ENCODE peak calls at places on chromosomes 6 and 20, in five cellular contexts. Z is hypothalamus; M is germinal center; F is body of pancreas; U is stimulated activated CD8-positive, alpha-beta memory T cell treated with anti-CD3 and anti-CD28 coated beads, Interleukin-4, amount 100 ng/mL, for 24 hours. A is an unnamed sample.

GRCh38 chr6:63731946-63732735 is 96.5 kb downstream of the PHF3 start:
- DNase-seq in Z (no peak), M (no peak), F (no peak), U (no peak), A (no peak)

GRCh38 chr20:47146703-47147102 is 209.8 kb downstream of the ZMYND8 start:
- DNase-seq in Z (no peak), M (no peak), F (no peak), U (no peak), A (no peak)

GRCh38 chr6:166419717-166420116 is 37.0 kb upstream of the MPC1 start:
- DNase-seq in Z (no peak), M (no peak), F (no peak), U (no peak), A (no peak)

GRCh38 chr6:53862517-53863457 is 68.0 kb downstream of the LRRC1 start:
- DNase-seq in Z (no peak), M (no peak), F (no peak), U (no peak), A (no peak)

GRCh38 chr6:25934735-25935313 is 4.3 kb upstream of the SLC17A2 start:
- DNase-seq in Z (no peak), M (no peak), F (no peak), U (no peak), A (no peak)

GRCh38 chr20:3670945-3671344 is 7.7 kb upstream of the GFRA4 start:
- DNase-seq in Z (no peak), M (no peak), F (no peak), U (no peak), A (no peak)

GRCh38 chr6:167079853-167080297 is 43.0 kb upstream of the CCR6 start:
- DNase-seq in Z (no peak), M (peak; percentile 76), F (no peak), U (peak; percentile 44), A (no peak)

GRCh38 chr20:58990651-58991445 is 9.8 kb downstream of the NELFCD start:
- DNase-seq in Z (no peak), M (no peak), F (no peak), U (no peak), A (no peak)

GRCh38 chr20:58492795-58493538 is 22.2 kb downstream of the APCDD1L start:
- DNase-seq in Z (no peak), M (no peak), F (no peak), U (no peak), A (no peak)

GRCh38 chr20:1473821-1474220 is 7.2 kb upstream of the NSFL1C start:
- DNase-seq in Z (no peak), M (no peak), F (no peak), U (no peak), A (no peak)

GRCh38 chr6:18551228-18551627 is 164.1 kb downstream of the RNF144B start:
- DNase-seq in Z (no peak), M (no peak), F (no peak), U (no peak), A (no peak)

GRCh38 chr6:133432021-133432989 is 191.1 kb downstream of the EYA4 start:
- DNase-seq in Z (no peak), M (no peak), F (no peak), U (no peak), A (no peak)

GRCh38 chr20:44832724-44833123 is 22.4 kb upstream of the RIMS4 start:
- DNase-seq in Z (no peak), M (no peak), F (no peak), U (no peak), A (no peak)

A was measured in NK-92 treated with Interleukin-12 subunit alpha and Interleukin-12 subunit beta, amount 100 ng/mL, for 24 hours.